ENCODE peak calls at places on chromosomes 1 and 21, in nine cellular contexts. U, P, A, S, T, I, D, G and F are unnamed samples.

GRCh38 chr21:37921091-37921490 is 4.8 kb upstream of the KCNJ6 start:
- DNase-seq in U (no peak), P (no peak), A (no peak), S (no peak), T (no peak), I (peak), D (no peak), G (no peak), F (no peak)

GRCh38 chr1:6026095-6026809 is 19.4 kb upstream of the KCNAB2 start:
- DNase-seq in U (peak), P (no peak), A (peak), S (peak), T (no peak), I (peak), D (peak), G (peak), F (no peak)

GRCh38 chr1:116489231-116489697 is 81.6 kb downstream of the CD58 start:
- DNase-seq in U (no peak), P (no peak), A (peak), S (no peak), T (peak), I (peak), D (no peak), G (peak), F (no peak)

GRCh38 chr21:36701912-36702621 is 3.2 kb downstream of the SIM2 start:
- DNase-seq in U (no peak), P (no peak), A (no peak), S (no peak), T (no peak), I (peak), D (no peak), G (no peak), F (no peak)

GRCh38 chr1:43427524-43427923 is 26.2 kb downstream of the HYI start:
- DNase-seq in U (no peak), P (no peak), A (no peak), S (no peak), T (no peak), I (no peak), D (no peak), G (no peak), F (no peak)

GRCh38 chr1:66711420-66711819 is 40.8 kb upstream of the DYNLT5 start:
- DNase-seq in U (no peak), P (no peak), A (peak), S (no peak), T (no peak), I (no peak), D (no peak), G (no peak), F (no peak)

GRCh38 chr21:33246963-33247362 is 17.2 kb downstream of the IFNAR2 start:
- DNase-seq in U (no peak), P (no peak), A (no peak), S (no peak), T (no peak), I (no peak), D (no peak), G (no peak), F (no peak)

GRCh38 chr21:29501451-29501850 is 202.7 kb downstream of the BACH1 start:
- DNase-seq in U (no peak), P (no peak), A (no peak), S (no peak), T (no peak), I (peak), D (no peak), G (no peak), F (no peak)

GRCh38 chr1:39727932-39728317 is 10.8 kb upstream of the PPIE start:
- DNase-seq in U (no peak), P (no peak), A (no peak), S (no peak), T (no peak), I (no peak), D (no peak), G (no peak), F (no peak)

GRCh38 chr1:229514578-229515275 is 6.6 kb upstream of the NUP133 start:
- DNase-seq in U (peak), P (no peak), A (peak), S (peak), T (peak), I (peak), D (peak), G (peak), F (no peak)

GRCh38 chr1:76023669-76024407 is 50.7 kb upstream of the ST6GALNAC3 start:
- DNase-seq in U (no peak), P (no peak), A (peak), S (no peak), T (no peak), I (peak), D (peak), G (no peak), F (no peak)

GRCh38 chr1:160830321-160831153 is 32.1 kb downstream of the CD244 start:
- DNase-seq in U (peak), P (no peak), A (peak), S (peak), T (no peak), I (peak), D (peak), G (peak), F (peak)

GRCh38 chr21:43290529-43291346 is 121.9 kb downstream of the CRYAA start:
- DNase-seq in U (no peak), P (no peak), A (no peak), S (no peak), T (no peak), I (no peak), D (no peak), G (peak), F (no peak)

GRCh38 chr1:228043281-228043845 is 36.6 kb downstream of the WNT3A start:
- DNase-seq in U (peak), P (no peak), A (peak), S (no peak), T (no peak), I (peak), D (no peak), G (peak), F (no peak)

GRCh38 chr1:90834354-90835171 is 117.5 kb upstream of the BARHL2 start:
- DNase-seq in U (no peak), P (peak), A (no peak), S (no peak), T (no peak), I (no peak), D (no peak), G (no peak), F (no peak)

GRCh38 chr1:58555393-58555792 is 8.9 kb upstream of the OMA1 start:
- DNase-seq in U (no peak), P (no peak), A (no peak), S (no peak), T (no peak), I (no peak), D (no peak), G (no peak), F (no peak)

GRCh38 chr1:2060082-2060481 is 9.9 kb downstream of the PRKCZ start:
- DNase-seq in U (no peak), P (no peak), A (no peak), S (no peak), T (no peak), I (no peak), D (no peak), G (no peak), F (no peak)

GRCh38 chr1:225425211-225425786 is 2.5 kb downstream of the LBR start:
- DNase-seq in U (no peak), P (no peak), A (peak), S (no peak), T (no peak), I (peak), D (no peak), G (peak), F (no peak)

GRCh38 chr1:15919316-15919715 is 56.6 kb downstream of the ZBTB17 start:
- DNase-seq in U (no peak), P (no peak), A (peak), S (no peak), T (no peak), I (peak), D (peak), G (peak), F (no peak)

GRCh38 chr1:227374846-227375245 is 56.6 kb upstream of the CDC42BPA start:
- DNase-seq in U (no peak), P (no peak), A (no peak), S (no peak), T (no peak), I (no peak), D (no peak), G (no peak), F (no peak)

GRCh38 chr1:83999316-83999819 is 436 bp upstream of the TTLL7 start:
- DNase-seq in U (peak), P (peak), A (peak), S (peak), T (peak), I (peak), D (peak), G (peak), F (no peak)

GRCh38 chr1:84299536-84300260 is 1.8 kb upstream of the SAMD13 start:
- DNase-seq in U (no peak), P (no peak), A (no peak), S (no peak), T (peak), I (peak), D (no peak), G (peak), F (no peak)

GRCh38 chr1:174938306-174939000 is 61.3 kb upstream of the CACYBP start:
- DNase-seq in U (no peak), P (no peak), A (no peak), S (no peak), T (no peak), I (no peak), D (no peak), G (no peak), F (no peak)

GRCh38 chr1:218796773-218797172 is 376.9 kb upstream of the LYPLAL1 start:
- DNase-seq in U (no peak), P (no peak), A (no peak), S (no peak), T (no peak), I (no peak), D (no peak), G (no peak), F (no peak)

GRCh38 chr1:222240536-222241181 is 307.2 kb downstream of the HHIPL2 start:
- DNase-seq in U (no peak), P (no peak), A (peak), S (no peak), T (no peak), I (peak), D (no peak), G (no peak), F (no peak)

GRCh38 chr1:66925944-66926343 is 1.2 kb downstream of the MIER1 start:
- DNase-seq in U (no peak), P (no peak), A (no peak), S (no peak), T (no peak), I (no peak), D (no peak), G (peak), F (no peak)

GRCh38 chr21:42448683-42449082 is 45.0 kb downstream of the UBASH3A start:
- DNase-seq in U (no peak), P (no peak), A (no peak), S (no peak), T (no peak), I (no peak), D (no peak), G (no peak), F (no peak)

GRCh38 chr1:12424150-12424549 is 193.9 kb downstream of the DHRS3 start:
- DNase-seq in U (no peak), P (no peak), A (peak), S (no peak), T (no peak), I (peak), D (no peak), G (no peak), F (no peak)

GRCh38 chr1:226568077-226568831 is 19.7 kb downstream of the STUM start:
- DNase-seq in U (no peak), P (no peak), A (no peak), S (no peak), T (peak), I (no peak), D (no peak), G (no peak), F (no peak)